ENCODE peak calls at places on chromosomes 13 and 19, in four cellular contexts. K is HCT116, I is H1, S is GM12878. F is an unnamed sample.

GRCh38 chr13:48749144-48749543 is 95.4 kb downstream of the CYSLTR2 start:
- DNase-seq in S (no peak), K (no peak), I (no peak), F (no peak)

GRCh38 chr19:5130371-5131030 is 161.6 kb downstream of the KDM4B start:
- DNase-seq in K (no peak), I (no peak), S (peak), F (no peak)

GRCh38 chr13:112150352-112150751 is 83.4 kb downstream of the SOX1 start:
- DNase-seq in I (no peak), K (no peak), S (no peak), F (no peak)

GRCh38 chr13:30863231-30863630 is 42.8 kb upstream of the MEDAG start:
- DNase-seq in S (no peak), K (no peak), I (no peak), F (no peak)

GRCh38 chr13:61935710-61936109 is 520.1 kb upstream of the PCDH20 start:
- DNase-seq in I (no peak), S (no peak), K (no peak), F (no peak)

GRCh38 chr13:100809856-100810255 is 135.3 kb upstream of the TMTC4 start:
- DNase-seq in K (no peak), I (no peak), S (no peak), F (no peak)

GRCh38 chr13:50235604-50236003 is 220.4 kb downstream of the KCNRG start:
- DNase-seq in K (no peak), I (no peak), S (no peak), F (no peak)

GRCh38 chr13:43132228-43132627 is 108.8 kb downstream of the DNAJC15 start:
- DNase-seq in S (no peak), I (no peak), K (peak), F (peak)

GRCh38 chr19:8438236-8438635 is 6.5 kb upstream of the HNRNPM start:
- DNase-seq in I (no peak), S (no peak), K (no peak), F (no peak)

GRCh38 chr19:1390594-1391423 is 7.1 kb downstream of the NDUFS7 start:
- DNase-seq in K (no peak), S (no peak), I (no peak), F (no peak)

GRCh38 chr19:13099073-13099999 is 3.3 kb downstream of the LYL1 start:
- DNase-seq in K (no peak), I (peak), S (no peak), F (peak)

GRCh38 chr13:46516624-46517318 is 36.2 kb upstream of the LRCH1 start:
- DNase-seq in K (no peak), I (no peak), S (no peak), F (no peak)

GRCh38 chr19:4803736-4804695 is 12.5 kb downstream of the FEM1A start:
- DNase-seq in S (no peak), K (peak), I (peak), F (peak)

GRCh38 chr13:114099918-114100445 is 32.4 kb downstream of the RASA3 start:
- DNase-seq in K (peak), I (peak), S (no peak), F (no peak)

GRCh38 chr13:52782486-52783448 is 43.1 kb upstream of the CNMD start:
- DNase-seq in S (no peak), I (no peak), K (no peak), F (no peak)

GRCh38 chr13:22703601-22704209 is 477.1 kb upstream of the SGCG start:
- DNase-seq in S (no peak), I (no peak), K (peak), F (no peak)

GRCh38 chr13:44692173-44692713 is 116.1 kb upstream of the TSC22D1 start:
- DNase-seq in K (peak), S (no peak), I (no peak), F (peak)

GRCh38 chr13:112891477-112892401 is 77.3 kb upstream of the MCF2L start:
- DNase-seq in I (peak), K (no peak), S (no peak), F (no peak)

GRCh38 chr13:49908637-49909036 is 27.5 kb downstream of the SPRYD7 start:
- DNase-seq in I (no peak), K (peak), S (no peak), F (no peak)

GRCh38 chr13:33633701-33634525 is 184.0 kb upstream of the RFC3 start:
- DNase-seq in S (no peak), K (no peak), I (no peak), F (no peak)

GRCh38 chr19:28292822-28293500 is 920.0 kb downstream of the UQCRFS1 start:
- DNase-seq in K (no peak), S (no peak), I (no peak), F (no peak)

GRCh38 chr13:52353116-52353718 is 52.8 kb downstream of the THSD1 start:
- DNase-seq in K (no peak), I (no peak), S (no peak), F (no peak)

GRCh38 chr19:50679177-50680125 is 30.2 kb downstream of the C19orf81 start:
- DNase-seq in I (peak), S (peak), K (peak), F (peak)

GRCh38 chr13:99501952-99502310 is 659 bp downstream of the TM9SF2 start:
- DNase-seq in K (no peak), I (no peak), S (no peak), F (no peak)

GRCh38 chr19:43620061-43621001 is 902 bp upstream of the ZNF428 start:
- DNase-seq in K (no peak), S (no peak), I (no peak), F (peak)

GRCh38 chr13:100108913-100109507 is 20.1 kb downstream of the PCCA start:
- DNase-seq in I (no peak), S (no peak), K (no peak), F (no peak)

GRCh38 chr13:23739597-23739996 is 149.6 kb downstream of the MIPEP start:
- DNase-seq in S (no peak), I (no peak), K (no peak), F (no peak)

GRCh38 chr13:105990256-105990958 is 545.1 kb downstream of the EFNB2 start:
- DNase-seq in I (no peak), S (no peak), K (no peak), F (no peak)

GRCh38 chr19:18741124-18741493 is 50.0 kb downstream of the COMP start:
- DNase-seq in I (no peak), K (no peak), S (no peak), F (no peak)

GRCh38 chr19:2561895-2562294 is 86.0 kb downstream of the GADD45B start:
- DNase-seq in I (no peak), S (peak), K (no peak), F (no peak)

DNA sequence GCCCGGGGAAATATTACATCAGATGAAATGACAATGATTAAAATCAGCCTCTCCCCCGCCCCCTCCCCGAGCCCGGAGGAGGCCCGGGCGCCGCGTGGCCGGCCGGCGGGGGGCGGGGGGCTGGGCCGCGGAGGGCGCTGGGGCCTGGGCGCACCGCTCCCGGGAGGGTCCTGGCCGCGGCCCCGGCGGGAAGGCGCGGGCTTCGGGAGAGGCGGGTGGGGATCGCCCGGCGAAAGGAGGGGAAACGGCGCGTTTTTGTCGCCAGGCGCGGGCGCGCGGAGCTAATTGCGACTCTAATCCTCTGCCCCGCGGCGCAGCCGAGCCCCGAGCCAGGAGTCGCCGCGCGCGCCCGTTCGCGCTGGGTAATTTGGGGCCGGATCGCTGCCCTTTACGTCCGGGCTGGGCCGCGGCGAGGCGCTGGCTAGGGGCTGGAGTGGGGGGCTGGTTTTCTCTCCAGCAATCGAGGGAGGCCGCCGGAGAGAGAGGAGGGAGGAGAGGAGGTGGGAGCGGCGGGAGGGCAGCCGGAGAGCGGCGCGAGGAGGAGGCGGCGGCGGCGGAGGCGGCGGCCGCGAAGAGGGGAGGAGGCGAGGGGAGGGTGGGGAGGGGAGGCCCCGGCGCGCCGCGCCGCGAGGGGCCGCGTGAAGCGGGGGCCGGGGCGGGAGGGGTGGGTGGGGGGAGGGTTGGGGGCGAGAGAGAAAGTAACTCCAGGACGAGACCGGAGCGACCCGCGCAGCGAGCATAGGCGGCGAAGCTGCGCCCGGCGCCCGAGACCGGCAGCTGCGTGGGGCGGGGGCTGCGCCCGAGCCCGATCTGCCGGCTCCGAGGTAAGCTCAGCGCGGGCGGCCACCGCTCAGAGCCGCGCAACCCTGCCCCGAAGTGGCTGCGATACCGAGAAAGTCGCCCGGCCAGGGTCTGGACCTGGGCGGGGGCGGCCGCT is at the start of gene KCTD15:
- DNase-seq in I (peak), K (no peak), S (no peak), F (peak)
- TF ChIP-seq EGR1 in I (no peak), K (no peak), S (no peak), F (peak)

GRCh38 chr19:33388817-33389573 is 15.5 kb downstream of the CEBPG start:
- DNase-seq in I (peak), S (no peak), K (no peak), F (no peak)
- H3K27ac ChIP-seq in I (no peak), S (no peak), K (no peak), F (no peak)

GRCh38 chr19:41998246-41999020 is 4.4 kb upstream of the ATP1A3 start:
- DNase-seq in I (peak), K (peak), S (no peak), F (peak)
- TF ChIP-seq EGR1 in I (no peak), K (no peak), S (no peak), F (no peak)

GRCh38 chr19:46624958-46625661 is at the start of gene PTGIR:
- DNase-seq in S (no peak), K (no peak), I (no peak), F (peak)
- H3K27ac ChIP-seq in S (peak), K (no peak), I (no peak), F (peak)

DNA sequence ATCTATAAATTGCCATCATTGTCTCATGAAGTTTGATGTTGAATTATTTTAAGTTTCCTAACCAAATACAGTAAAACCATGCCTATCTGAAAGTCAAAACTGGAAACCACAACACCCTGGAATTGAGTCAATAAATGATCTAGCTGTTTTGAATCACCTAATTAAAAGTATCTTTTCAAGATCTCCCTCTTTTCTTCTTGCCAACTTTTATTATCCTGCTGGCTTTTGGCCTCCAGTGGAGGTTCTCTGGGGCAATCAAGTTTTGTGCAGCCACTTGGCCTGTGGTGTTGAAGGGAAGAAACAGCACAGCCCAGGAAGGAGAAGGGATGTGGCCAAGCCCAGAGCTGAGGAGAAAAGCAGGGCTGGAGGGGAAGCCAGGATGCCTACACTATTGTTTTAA is 255.4 kb downstream of the COG6 start:
- DNase-seq in I (no peak), S (no peak), K (no peak), F (no peak)
- TF ChIP-seq EGR1 in I (no peak), S (no peak), K (no peak), F (no peak)

GRCh38 chr19:21020298-21021227 is at the start of gene ZNF430:
- DNase-seq in I (peak), S (peak), K (peak), F (peak)

GRCh38 chr19:21023901-21024300 is 3.4 kb downstream of the ZNF430 start:
- DNase-seq in I (no peak), K (no peak), S (no peak), F (no peak)

GRCh38 chr19:21028969-21029268 is 8.5 kb downstream of the ZNF430 start:
- DNase-seq in I (no peak), K (no peak), S (no peak), F (no peak)

DNA sequence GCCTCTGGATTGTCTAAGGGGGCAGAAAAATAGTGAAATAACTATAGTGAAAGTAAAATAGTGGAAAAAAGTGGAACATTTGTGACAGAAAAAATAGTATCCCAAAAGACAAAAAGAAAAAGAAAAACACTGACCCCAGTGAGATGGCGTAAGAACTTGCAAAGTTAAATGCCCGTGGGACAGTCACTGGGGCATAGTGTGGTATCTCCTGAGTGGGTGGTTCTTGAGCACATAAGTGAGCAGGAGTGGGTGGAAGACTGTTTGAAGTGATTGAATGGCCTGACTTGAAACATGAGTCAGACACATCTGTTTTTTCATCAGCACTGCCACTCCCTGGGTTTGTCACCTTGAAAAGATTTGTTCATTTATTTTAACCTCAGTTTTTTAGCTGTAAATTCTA is 2.5 kb downstream of the ZNF430 start:
- DNase-seq in K (peak), S (no peak), I (no peak), F (no peak)
- H3K27ac ChIP-seq in K (peak), S (peak), I (no peak), F (peak)

DNA sequence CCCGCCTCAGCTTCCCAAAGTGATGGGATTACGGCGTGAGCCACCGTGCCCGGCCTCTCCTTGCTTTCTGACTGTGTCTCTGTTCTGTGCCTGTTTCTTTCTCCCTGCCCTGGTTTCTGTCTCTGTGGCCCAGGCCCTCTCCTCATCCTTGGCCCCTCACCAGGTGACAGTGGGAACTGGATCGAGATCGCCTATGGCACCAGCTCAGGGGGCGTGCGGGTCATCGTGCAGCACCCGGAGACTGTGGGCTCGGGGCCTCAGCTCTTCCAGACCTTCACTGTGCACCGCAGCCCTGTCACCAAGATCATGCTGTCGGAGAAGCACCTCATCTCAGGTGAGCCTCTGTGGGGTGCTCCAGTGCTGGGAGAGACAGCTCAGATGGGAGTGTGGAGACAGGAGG is 9.9 kb downstream of the SHKBP1 start:
- DNase-seq in I (no peak), K (no peak), S (no peak), F (no peak)
- TF ChIP-seq EGR1 in I (no peak), K (no peak), S (no peak), F (no peak)

DNA sequence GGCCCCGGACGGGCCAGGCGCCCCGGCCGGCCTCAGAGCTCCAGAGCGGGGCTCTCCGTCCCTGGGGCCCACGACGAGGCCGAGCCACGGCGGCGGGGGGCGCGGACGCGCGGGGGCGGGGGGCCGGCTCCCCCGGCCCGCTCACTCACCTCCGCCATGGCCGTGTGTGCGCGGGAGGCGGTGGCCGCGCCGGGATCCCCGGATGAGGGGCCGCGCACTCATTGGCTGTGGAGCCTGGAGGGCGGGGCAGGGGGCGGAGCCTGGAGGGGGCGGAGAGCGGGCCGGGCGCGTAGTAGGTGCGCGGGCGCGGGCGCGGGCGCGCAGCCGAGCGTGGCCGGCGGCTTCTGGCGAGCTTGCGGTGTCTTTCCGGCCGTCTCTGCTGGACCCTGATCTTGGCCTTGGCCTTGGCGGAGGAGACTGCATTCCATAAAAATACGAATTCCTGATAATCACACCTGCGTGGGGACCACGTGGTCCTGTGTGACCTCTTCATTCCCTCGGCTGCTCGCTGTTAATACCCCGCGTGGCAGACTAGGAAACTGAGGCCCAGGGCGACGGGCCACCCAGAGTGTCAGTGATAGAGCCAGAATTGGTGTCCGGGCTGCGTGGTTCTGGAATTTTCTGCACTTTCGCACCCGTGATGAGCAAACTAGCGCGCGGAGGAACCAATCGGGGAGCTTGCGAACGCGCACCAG is at the start of gene MIER2:
- DNase-seq in I (peak), S (peak), K (peak), F (peak)
- H3K27ac ChIP-seq in I (no peak), S (peak), K (peak), F (peak)

GRCh38 chr19:16588824-16589577 is 16.8 kb upstream of the SLC35E1 start:
- DNase-seq in I (no peak), S (no peak), K (no peak), F (no peak)
- TF ChIP-seq EGR1 in I (no peak), S (no peak), K (no peak), F (no peak)

F was measured in K562.